ENCODE peak calls at places on chromosomes 12 and 14, in six cellular contexts. I is CD8-positive, alpha-beta T cell; T is heart left ventricle; C is small intestine; U is spleen; R is heart right ventricle. V is an unnamed sample.
A peak's percentile ranks its signal among the peaks of the same experiment; 100 is the strongest.

GRCh38 chr14:60008042-60008441 is 83.7 kb upstream of the PCNX4 start:
- DNase-seq in C (no peak), R (no peak), T (no peak), I (no peak), U (no peak), V (no peak)

GRCh38 chr14:37213016-37213415 is 15.3 kb downstream of the MIPOL1 start:
- DNase-seq in I (no peak), C (no peak), U (no peak), R (no peak), T (no peak), V (no peak)

GRCh38 chr12:21763531-21763930 is 11.0 kb downstream of the KCNJ8 start:
- DNase-seq in T (no peak), I (no peak), R (no peak), U (no peak), C (no peak), V (no peak)

GRCh38 chr12:53807322-53807721 is 55.5 kb upstream of the CISTR start:
- DNase-seq in R (no peak), T (no peak), I (no peak), C (no peak), U (no peak), V (no peak)

GRCh38 chr12:100348657-100349454 is 8.0 kb upstream of the SLC17A8 start:
- DNase-seq in U (no peak), C (peak; percentile 29), R (no peak), I (no peak), T (no peak), V (no peak)

GRCh38 chr12:54522213-54522612 is 24.7 kb downstream of the NCKAP1L start:
- DNase-seq in T (no peak), R (no peak), C (no peak), U (no peak), I (no peak), V (no peak)

GRCh38 chr12:6951551-6952120 is 480 bp downstream of the PTPN6 start:
- DNase-seq in U (no peak), T (no peak), C (no peak), R (no peak), I (peak; percentile 38), V (no peak)

GRCh38 chr14:91898256-91898843 is 31.0 kb upstream of the TC2N start:
- DNase-seq in C (no peak), T (no peak), U (no peak), I (no peak), R (no peak), V (no peak)

GRCh38 chr12:96501139-96501741 is 11.9 kb downstream of the CFAP54 start:
- DNase-seq in I (peak; percentile 51), C (peak; percentile 61), T (peak; percentile 70), R (peak; percentile 36), U (peak; percentile 82), V (no peak)

GRCh38 chr14:32426596-32427408 is 97.7 kb downstream of the AKAP6 start:
- DNase-seq in C (no peak), R (no peak), I (no peak), U (no peak), T (no peak), V (no peak)

GRCh38 chr14:44372807-44373497 is 134.1 kb downstream of the FSCB start:
- DNase-seq in C (peak; percentile 47), I (no peak), U (no peak), R (no peak), T (no peak), V (no peak)

GRCh38 chr14:97109234-97109633 is 312.1 kb downstream of the VRK1 start:
- DNase-seq in I (no peak), U (no peak), T (no peak), R (no peak), C (no peak), V (no peak)
- H3K27ac ChIP-seq in I (no peak overlapping the region), U (no peak overlapping the region), T (no peak overlapping the region), R (no peak overlapping the region), C (no peak overlapping the region), V (no peak overlapping the region)

GRCh38 chr14:50871223-50871622 is 630 bp upstream of the ABHD12B start:
- DNase-seq in I (no peak), T (no peak), R (no peak), U (no peak), C (peak; percentile 70), V (no peak)
- H3K27ac ChIP-seq in I (no peak overlapping the region), T (no peak overlapping the region), R (no peak overlapping the region), U (no peak overlapping the region), C (no peak overlapping the region), V (no peak overlapping the region)

GRCh38 chr14:90557516-90557915 is 160.7 kb downstream of the CALM1 start:
- DNase-seq in C (no peak), I (no peak), R (no peak), U (no peak), T (no peak), V (no peak)

GRCh38 chr14:90560529-90560928 is 163.7 kb downstream of the CALM1 start:
- DNase-seq in I (no peak), U (no peak), R (no peak), C (no peak), T (no peak), V (no peak)

GRCh38 chr14:90558041-90558982 is 161.5 kb downstream of the CALM1 start:
- DNase-seq in I (no peak), R (no peak), U (peak; percentile 49), T (peak; percentile 51), C (no peak), V (no peak)

GRCh38 chr14:90559811-90560492 is 163.1 kb downstream of the CALM1 start:
- DNase-seq in U (no peak), R (no peak), T (no peak), C (no peak), I (no peak), V (no peak)

GRCh38 chr14:90558983-90559590 is 162.3 kb downstream of the CALM1 start:
- DNase-seq in T (peak; percentile 44), U (peak; percentile 50), I (no peak), C (no peak), R (no peak), V (no peak)
- H3K27ac ChIP-seq in T (no peak overlapping the region), U (no peak overlapping the region), I (no peak overlapping the region), C (no peak overlapping the region), R (no peak overlapping the region), V (no peak overlapping the region)

GRCh38 chr12:24280085-24280842 is 330.8 kb upstream of the SOX5 start:
- DNase-seq in U (no peak), C (no peak), I (no peak), T (no peak), R (no peak), V (no peak)
- H3K27ac ChIP-seq in U (peak overlapping the region; percentile 60), C (no peak overlapping the region), I (no peak overlapping the region), T (no peak overlapping the region), R (no peak overlapping the region), V (no peak overlapping the region)

GRCh38 chr12:124370384-124370783 is 75.5 kb downstream of the RFLNA start:
- DNase-seq in C (no peak), I (no peak), T (no peak), R (no peak), U (no peak), V (no peak)

GRCh38 chr12:124371366-124371765 is 76.5 kb downstream of the RFLNA start:
- DNase-seq in T (no peak), R (no peak), U (no peak), I (no peak), C (no peak), V (no peak)

GRCh38 chr12:124372831-124373230 is 77.9 kb downstream of the RFLNA start:
- DNase-seq in U (no peak), I (no peak), T (no peak), C (no peak), R (no peak), V (no peak)

GRCh38 chr12:124370851-124371250 is 76.0 kb downstream of the RFLNA start:
- DNase-seq in T (no peak), U (no peak), R (no peak), I (no peak), C (no peak), V (no peak)

GRCh38 chr12:124371970-124372555 is 77.2 kb downstream of the RFLNA start:
- DNase-seq in U (no peak), R (no peak), I (no peak), C (no peak), T (no peak), V (no peak)
- H3K27ac ChIP-seq in U (no peak overlapping the region), R (peak overlapping the region; percentile 46), I (no peak overlapping the region), C (no peak overlapping the region), T (peak overlapping the region; percentile 96), V (peak overlapping the region; percentile 79)

GRCh38 chr12:93786669-93787397 is 109.7 kb downstream of the CRADD start:
- DNase-seq in U (no peak), I (no peak), C (no peak), T (no peak), R (no peak), V (no peak)
- H3K27ac ChIP-seq in U (no peak overlapping the region), I (no peak overlapping the region), C (no peak overlapping the region), T (peak overlapping the region; percentile 84), R (peak overlapping the region; percentile 91), V (no peak overlapping the region)

GRCh38 chr12:19190292-19191031 is 60.9 kb downstream of the PLEKHA5 start:
- DNase-seq in U (no peak), I (no peak), R (no peak), T (no peak), C (no peak), V (no peak)

GRCh38 chr12:19192709-19193108 is 63.2 kb downstream of the PLEKHA5 start:
- DNase-seq in R (no peak), U (no peak), C (no peak), I (no peak), T (no peak), V (no peak)

GRCh38 chr12:19191563-19191962 is 62.0 kb downstream of the PLEKHA5 start:
- DNase-seq in R (no peak), C (no peak), T (no peak), U (no peak), I (no peak), V (no peak)

GRCh38 chr12:19189522-19189921 is 60.0 kb downstream of the PLEKHA5 start:
- DNase-seq in U (no peak), R (no peak), T (no peak), C (no peak), I (no peak), V (no peak)

DNA sequence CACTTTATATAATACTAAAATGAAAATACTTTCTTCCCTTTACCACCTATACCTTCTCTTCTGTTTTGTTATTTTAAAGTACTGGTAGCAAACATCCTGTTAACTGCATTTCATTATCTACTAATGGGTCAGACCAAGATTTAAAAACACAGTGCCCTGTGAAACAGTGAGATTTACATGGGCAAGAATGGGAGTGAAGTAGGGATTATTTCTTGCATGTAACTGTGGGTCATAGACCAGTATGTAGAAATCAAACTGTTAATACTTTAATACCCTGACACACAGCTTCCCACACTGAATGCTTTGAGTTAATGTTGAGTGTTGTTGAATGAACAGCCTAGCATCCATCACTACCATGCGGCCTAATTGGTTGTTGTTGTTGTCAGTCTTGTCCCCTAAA is 61.6 kb downstream of the PLEKHA5 start:
- DNase-seq in I (no peak), T (no peak), U (no peak), R (no peak), C (no peak), V (no peak)
- H3K27ac ChIP-seq in I (no peak overlapping the region), T (peak overlapping the region; percentile 78), U (peak overlapping the region; percentile 44), R (peak overlapping the region; percentile 15), C (no peak overlapping the region), V (no peak overlapping the region)

GRCh38 chr12:127435439-127435838 is 831.5 kb upstream of the TMEM132C start:
- DNase-seq in I (no peak), U (no peak), C (no peak), R (no peak), T (no peak), V (no peak)
- H3K27ac ChIP-seq in I (no peak overlapping the region), U (no peak overlapping the region), C (no peak overlapping the region), R (no peak overlapping the region), T (no peak overlapping the region), V (no peak overlapping the region)